ENCODE peak calls at places on chromosome 14, in ten cellular contexts. I is NCI-H460, M is HuH-7.5, Y is EL, X is stromal cell of bone marrow, B is NCI-H1092, U is GM03348, W is kidney, O is smooth muscle cell of the brain vasculature, N is DMS 273 treated with DMSO at 0.1 percent for 48 hours. S is an unnamed sample.

GRCh38 chr14:104521816-104522745 is 57.5 kb upstream of the C14orf180 start:
- DNase-seq in M (no peak), U (no peak), I (no peak), X (no peak), Y (no peak), N (no peak), B (no peak), O (no peak), W (no peak), S (no peak)

GRCh38 chr14:51609251-51609986 is 42.3 kb upstream of the FRMD6 start:
- DNase-seq in B (no peak), N (no peak), O (no peak), I (no peak), X (no peak), M (no peak), W (no peak), U (no peak), Y (peak), S (peak)

GRCh38 chr14:49971156-49972141 is 78.6 kb downstream of the ARF6 start:
- DNase-seq in M (no peak), O (no peak), W (no peak), U (no peak), B (peak), N (no peak), I (no peak), Y (no peak), X (no peak), S (peak)

GRCh38 chr14:84826349-84826748 is 703.6 kb upstream of the FLRT2 start:
- DNase-seq in M (no peak), O (no peak), N (no peak), I (no peak), Y (no peak), U (no peak), B (no peak), W (no peak), X (no peak), S (no peak)

GRCh38 chr14:92121207-92121669 is 268 bp downstream of the NDUFB1 start:
- DNase-seq in N (no peak), M (peak), W (peak), X (no peak), I (no peak), B (no peak), O (no peak), Y (peak), U (peak), S (peak)

GRCh38 chr14:101665478-101666078 is 95.9 kb upstream of the PPP2R5C start:
- DNase-seq in W (no peak), I (peak), U (peak), N (peak), Y (peak), B (no peak), O (no peak), X (peak), M (peak), S (peak)

GRCh38 chr14:77208266-77208978 is 26.8 kb downstream of the TMEM63C start:
- DNase-seq in I (peak), M (peak), Y (peak), W (peak), B (peak), O (peak), X (peak), N (no peak), U (peak), S (peak)

GRCh38 chr14:92456215-92457017 is 57.2 kb upstream of the RIN3 start:
- DNase-seq in O (no peak), B (no peak), Y (peak), M (peak), W (no peak), N (peak), I (peak), U (peak), X (peak), S (peak)

GRCh38 chr14:79573486-79573885 is 637.8 kb downstream of the DIO2 start:
- DNase-seq in W (no peak), B (no peak), X (no peak), O (no peak), M (no peak), N (no peak), I (no peak), Y (peak), U (no peak), S (no peak)

S was measured in AG10803.